ENCODE peak calls at places on chromosome 3, in four cellular contexts. S is AG09319, F is heart left ventricle, O is NB4. M is an unnamed sample.

GRCh38 chr3:120177151-120177550 is 82.9 kb upstream of the GSK3B start:
- DNase-seq in S (peak; percentile 55), F (peak; percentile 36), O (no peak), M (no peak)

GRCh38 chr3:36663666-36664291 is 100.6 kb downstream of the DCLK3 start:
- DNase-seq in S (no peak), F (no peak), O (no peak), M (no peak)

GRCh38 chr3:133997871-133998635 is 31.7 kb downstream of the SLCO2A1 start:
- DNase-seq in S (no peak), F (no peak), O (no peak), M (no peak)

GRCh38 chr3:194740859-194741486 is 55.3 kb downstream of the FAM43A start:
- DNase-seq in S (no peak), F (no peak), O (no peak), M (no peak)

GRCh38 chr3:14546041-14546440 is 5.9 kb upstream of the GRIP2 start:
- DNase-seq in S (no peak), F (no peak), O (no peak), M (no peak)

GRCh38 chr3:58388550-58389061 is 45.0 kb downstream of the PDHB start:
- DNase-seq in S (peak; percentile 84), F (no peak), O (no peak), M (no peak)

GRCh38 chr3:155553800-155554199 is 191.1 kb downstream of the PLCH1 start:
- DNase-seq in S (no peak), F (no peak), O (peak; percentile 76), M (no peak)

GRCh38 chr3:12967751-12968209 is 105.4 kb downstream of the IQSEC1 start:
- DNase-seq in S (peak; percentile 71), F (peak; percentile 92), O (peak; percentile 86), M (peak; percentile 86)

GRCh38 chr3:47028146-47028545 is 48.7 kb downstream of the NBEAL2 start:
- DNase-seq in S (no peak), F (no peak), O (no peak), M (no peak)

GRCh38 chr3:80232760-80233159 is 465.0 kb upstream of the ROBO1 start:
- DNase-seq in S (no peak), F (no peak), O (peak; percentile 1), M (no peak)

GRCh38 chr3:39099242-39099641 is 8.2 kb downstream of the GORASP1 start:
- DNase-seq in S (no peak), F (no peak), O (no peak), M (no peak)

GRCh38 chr3:6807967-6808588 is 52.8 kb upstream of the GRM7 start:
- DNase-seq in S (no peak), F (no peak), O (no peak), M (no peak)

GRCh38 chr3:104297617-104298016 is 1069.1 kb upstream of the ALCAM start:
- DNase-seq in S (no peak), F (no peak), O (no peak), M (no peak)

GRCh38 chr3:72961766-72962165 is 34.8 kb upstream of the PPP4R2 start:
- DNase-seq in S (no peak), F (no peak), O (no peak), M (no peak)

GRCh38 chr3:155096303-155097008 is 16.3 kb downstream of the MME start:
- DNase-seq in S (no peak), F (no peak), O (no peak), M (no peak)

GRCh38 chr3:41688595-41689380 is 273.1 kb downstream of the ULK4 start:
- DNase-seq in S (peak; percentile 30), F (no peak), O (no peak), M (no peak)

GRCh38 chr3:186746008-186746407 is 28.8 kb downstream of the KNG1 start:
- DNase-seq in S (no peak), F (peak; percentile 21), O (peak; percentile 71), M (no peak)

GRCh38 chr3:141401584-141402475 is 33.5 kb downstream of the ZBTB38 start:
- DNase-seq in S (no peak), F (peak; percentile 57), O (peak; percentile 38), M (peak; percentile 55)

GRCh38 chr3:42226470-42227425 is 39.2 kb downstream of the CCK start:
- DNase-seq in S (no peak), F (no peak), O (peak; percentile 26), M (no peak)

GRCh38 chr3:126621171-126621570 is 33.8 kb downstream of the TXNRD3 start:
- DNase-seq in S (peak; percentile 12), F (peak; percentile 58), O (no peak), M (no peak)

GRCh38 chr3:30702521-30703404 is 96.4 kb downstream of the TGFBR2 start:
- DNase-seq in S (no peak), F (no peak), O (no peak), M (no peak)

GRCh38 chr3:156491192-156491591 is 63.7 kb downstream of the SSR3 start:
- DNase-seq in S (no peak), F (no peak), O (no peak), M (no peak)

GRCh38 chr3:150132101-150132749 is 161.5 kb upstream of the PFN2 start:
- DNase-seq in S (no peak), F (no peak), O (peak; percentile 46), M (no peak)

GRCh38 chr3:195461518-195462307 is 18.9 kb upstream of the ACAP2 start:
- DNase-seq in S (no peak), F (no peak), O (no peak), M (no peak)

GRCh38 chr3:50353231-50354004 is 2.8 kb downstream of the CYB561D2 start:
- DNase-seq in S (no peak), F (no peak), O (no peak), M (no peak)

GRCh38 chr3:50354850-50355249 is 4.2 kb downstream of the CYB561D2 start:
- DNase-seq in S (no peak), F (no peak), O (no peak), M (no peak)

GRCh38 chr3:50355829-50356552 is 3.3 kb downstream of the TMEM115 start:
- DNase-seq in S (no peak), F (no peak), O (no peak), M (no peak)

GRCh38 chr3:50352762-50353161 is 2.1 kb downstream of the CYB561D2 start:
- DNase-seq in S (no peak), F (no peak), O (peak; percentile 57), M (no peak)

DNA sequence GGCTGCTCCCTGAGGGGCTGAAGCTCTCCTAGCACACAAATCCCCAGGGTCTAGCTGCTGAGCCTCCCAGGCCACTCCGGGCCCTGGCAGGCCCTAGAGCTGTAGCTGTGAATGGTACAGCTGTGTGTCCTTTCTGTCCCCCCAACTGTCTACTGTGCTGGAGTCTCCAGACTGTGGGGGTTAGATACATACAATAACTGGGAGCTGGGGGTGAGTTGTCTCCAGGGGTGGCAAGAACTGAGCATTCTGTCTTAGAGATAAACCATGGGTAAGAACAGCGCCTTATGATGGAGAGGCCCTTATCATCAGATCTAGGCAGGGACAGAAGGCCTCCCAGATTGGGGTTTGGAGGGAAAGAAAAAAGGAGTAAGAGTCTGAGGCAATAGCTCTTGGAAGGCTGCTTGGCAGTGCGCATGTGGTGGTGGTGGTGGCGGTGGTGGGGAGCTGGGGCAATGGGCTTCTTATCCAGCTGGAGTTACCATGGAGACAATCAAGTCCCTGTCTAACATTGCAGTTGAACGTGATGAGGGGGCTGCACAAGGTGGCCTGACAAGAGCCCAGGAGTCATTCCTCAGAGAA is 3.6 kb downstream of the CYB561D2 start:
- DNase-seq in S (no peak), F (no peak), O (no peak), M (no peak)
- TF ChIP-seq CTCF in S (no peak), F (no peak), O (no peak), M (no peak)

GRCh38 chr3:69890094-69890493 is 109.4 kb upstream of the SAMMSON start:
- DNase-seq in S (no peak), F (no peak), O (no peak), M (no peak)

GRCh38 chr3:69890691-69891090 is 108.8 kb upstream of the SAMMSON start:
- DNase-seq in S (no peak), F (no peak), O (no peak), M (no peak)

GRCh38 chr3:69888946-69889315 is 110.6 kb upstream of the SAMMSON start:
- DNase-seq in S (no peak), F (no peak), O (no peak), M (no peak)

GRCh38 chr3:69892706-69893105 is 106.8 kb upstream of the SAMMSON start:
- DNase-seq in S (no peak), F (no peak), O (no peak), M (no peak)

GRCh38 chr3:69888040-69888945 is 111.2 kb upstream of the SAMMSON start:
- DNase-seq in S (no peak), F (no peak), O (no peak), M (no peak)
- TF ChIP-seq CTCF in S (no peak), F (no peak), O (no peak), M (no peak)

GRCh38 chr3:66971891-66972551 is 26.1 kb upstream of the KBTBD8 start:
- DNase-seq in S (peak; percentile 14), F (peak; percentile 68), O (peak; percentile 79), M (peak; percentile 76)
- TF ChIP-seq CTCF in S (peak; percentile 87), F (peak; percentile 82), O (peak; percentile 79), M (peak; percentile 73)

DNA sequence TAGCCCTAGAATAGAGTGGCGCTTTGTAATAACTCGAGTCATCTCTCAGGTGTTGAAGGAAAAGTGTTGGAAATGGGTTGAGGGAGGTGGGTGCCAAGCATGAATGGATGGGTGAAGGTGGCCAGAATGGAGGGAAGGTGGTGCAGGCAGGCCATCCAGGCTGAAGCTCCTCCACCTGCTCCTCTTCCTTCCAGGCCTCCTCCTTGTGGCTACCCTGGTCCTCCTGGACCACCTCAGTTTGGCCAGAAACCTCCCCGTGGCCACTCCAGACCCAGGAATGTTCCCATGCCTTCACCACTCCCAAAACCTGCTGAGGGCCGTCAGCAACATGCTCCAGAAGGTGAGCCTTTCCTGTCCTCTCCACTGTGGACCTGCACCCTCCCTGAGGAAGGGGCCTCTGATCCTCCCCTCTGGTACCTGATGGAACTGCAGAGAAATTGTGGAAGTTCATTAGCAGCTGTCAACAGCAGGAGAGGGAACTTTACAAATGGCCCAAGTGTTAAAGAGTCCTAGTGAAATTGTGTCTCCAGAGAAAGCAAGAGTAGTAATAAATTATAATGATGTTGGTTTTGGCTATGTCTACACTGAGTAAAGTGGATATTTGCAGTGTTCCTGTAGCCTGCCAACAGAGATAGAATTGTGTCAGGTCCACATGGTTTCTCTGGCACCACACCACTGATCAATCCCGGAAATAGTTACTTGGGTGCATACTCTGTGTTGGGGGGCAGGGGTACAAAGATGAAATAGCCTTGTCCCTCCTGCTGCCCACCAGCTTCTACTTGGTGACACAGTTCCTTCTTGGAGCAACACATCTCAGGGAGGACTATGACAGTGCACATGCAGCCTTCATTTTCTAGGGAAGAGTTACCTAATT is 1.6 kb downstream of the IL12A start:
- DNase-seq in S (no peak), F (no peak), O (no peak), M (no peak)
- TF ChIP-seq CTCF in S (no peak), F (no peak), O (no peak), M (no peak)

DNA sequence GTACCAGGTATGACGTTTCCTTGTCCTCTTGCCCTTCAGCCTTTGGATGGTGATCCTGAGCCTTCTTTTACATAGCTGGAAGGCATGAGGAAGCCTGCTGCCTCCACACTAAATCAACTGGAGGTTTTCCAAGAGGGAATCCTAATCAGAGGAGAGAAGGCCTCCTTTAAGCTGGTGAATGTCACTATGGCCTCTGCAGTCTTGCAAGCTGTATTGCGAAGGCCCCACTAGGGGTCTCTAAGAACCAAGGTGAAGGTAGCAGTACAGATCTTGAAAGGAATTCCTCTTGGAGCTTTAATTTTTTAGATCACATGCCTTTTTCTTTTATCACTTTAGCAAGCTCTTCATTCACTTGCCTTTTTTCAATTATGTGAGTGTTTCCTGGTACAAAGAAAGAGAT is 119.2 kb downstream of the GHSR start:
- DNase-seq in S (no peak), F (no peak), O (no peak), M (no peak)
- TF ChIP-seq CTCF in S (no peak), F (no peak), O (no peak), M (no peak)